ENCODE peak calls at places on chromosomes 11 and 22, in nine cellular contexts. D is gastrocnemius medialis; I is RCC 7860; F is HTR-8/SVneo; C is kidney tubule cell; H is mesothelial cell of epicardium; Z is psoas muscle; W is activated T-helper 9 cell treated with anti-CD3 and anti-CD28 coated beads, Interleukin-2, amount 50 U/mL, for 16 hours; R is NCI-H1105. V is an unnamed sample.

GRCh38 chr11:84564180-84564866 is 1062.8 kb downstream of the DLG2 start:
- DNase-seq in D (no peak), I (peak; percentile 84), F (peak; percentile 6), C (peak; percentile 89), H (peak; percentile 45), Z (peak; percentile 15), W (no peak), R (no peak), V (no peak)

GRCh38 chr11:118587952-118588351 is 15.7 kb downstream of the ARCN1 start:
- DNase-seq in D (no peak), I (no peak), F (no peak), C (no peak), H (no peak), Z (no peak), W (no peak), R (no peak), V (no peak)

GRCh38 chr11:64876835-64877341 is 1.5 kb downstream of the EHD1 start:
- DNase-seq in D (peak; percentile 77), I (peak; percentile 44), F (peak; percentile 38), C (peak; percentile 74), H (peak; percentile 67), Z (peak; percentile 49), W (no peak), R (no peak), V (no peak)

GRCh38 chr22:24430431-24431308 is 3.3 kb downstream of the ADORA2A start:
- DNase-seq in D (no peak), I (no peak), F (no peak), C (no peak), H (no peak), Z (no peak), W (no peak), R (no peak), V (no peak)

GRCh38 chr11:67691149-67691548 is 16.7 kb upstream of the ALDH3B2 start:
- DNase-seq in D (no peak), I (no peak), F (no peak), C (no peak), H (no peak), Z (no peak), W (no peak), R (no peak), V (no peak)

GRCh38 chr22:44658371-44658953 is 43.5 kb upstream of the PRR5 start:
- DNase-seq in D (peak; percentile 66), I (no peak), F (no peak), C (no peak), H (no peak), Z (peak; percentile 84), W (no peak), R (no peak), V (no peak)

GRCh38 chr11:45918331-45918941 is 759 bp upstream of the PEX16 start:
- DNase-seq in D (peak; percentile 81), I (peak; percentile 34), F (peak; percentile 90), C (peak; percentile 70), H (peak; percentile 71), Z (peak; percentile 85), W (peak; percentile 54), R (peak; percentile 88), V (peak; percentile 86)

GRCh38 chr11:37511425-37511933 is 913.4 kb upstream of the RAG2 start:
- DNase-seq in D (no peak), I (peak; percentile 11), F (no peak), C (peak; percentile 89), H (no peak), Z (no peak), W (no peak), R (no peak), V (no peak)

GRCh38 chr11:2445107-2445947 is 519 bp downstream of the KCNQ1 start:
- DNase-seq in D (no peak), I (no peak), F (no peak), C (no peak), H (no peak), Z (peak; percentile 15), W (no peak), R (peak; percentile 10), V (no peak)

GRCh38 chr22:49787861-49788260 is 39.8 kb downstream of the BRD1 start:
- DNase-seq in D (no peak), I (no peak), F (no peak), C (no peak), H (no peak), Z (no peak), W (no peak), R (no peak), V (no peak)

GRCh38 chr11:44621784-44622183 is 56.3 kb downstream of the CD82 start:
- DNase-seq in D (peak; percentile 8), I (no peak), F (no peak), C (no peak), H (no peak), Z (no peak), W (no peak), R (no peak), V (no peak)

GRCh38 chr11:58922475-58922874 is 16.8 kb upstream of the GLYATL1 start:
- DNase-seq in D (no peak), I (no peak), F (no peak), C (no peak), H (no peak), Z (no peak), W (no peak), R (no peak), V (no peak)

GRCh38 chr11:2579315-2580060 is 120.3 kb downstream of the KCNQ1OT1 start:
- DNase-seq in D (peak; percentile 6), I (no peak), F (no peak), C (no peak), H (peak; percentile 37), Z (peak; percentile 9), W (no peak), R (no peak), V (no peak)

GRCh38 chr11:117717485-117718314 is 79.3 kb downstream of the DSCAML1 start:
- DNase-seq in D (no peak), I (peak; percentile 34), F (no peak), C (peak; percentile 89), H (peak; percentile 48), Z (no peak), W (no peak), R (peak; percentile 65), V (peak; percentile 66)

GRCh38 chr11:8283510-8284272 is 20.0 kb upstream of the LMO1 start:
- DNase-seq in D (no peak), I (no peak), F (no peak), C (no peak), H (peak; percentile 62), Z (no peak), W (no peak), R (peak; percentile 94), V (peak; percentile 74)

GRCh38 chr22:31230155-31230870 is 18.2 kb downstream of the LIMK2 start:
- DNase-seq in D (peak; percentile 63), I (no peak), F (no peak), C (no peak), H (no peak), Z (no peak), W (no peak), R (no peak), V (no peak)

GRCh38 chr11:60786811-60787567 is 1.9 kb downstream of the MS4A10 start:
- DNase-seq in D (peak; percentile 56), I (peak; percentile 54), F (no peak), C (peak; percentile 82), H (no peak), Z (peak; percentile 74), W (no peak), R (no peak), V (no peak)

GRCh38 chr11:120306519-120307242 is 18.4 kb upstream of the TLCD5 start:
- DNase-seq in D (no peak), I (peak; percentile 71), F (peak; percentile 73), C (peak; percentile 91), H (no peak), Z (no peak), W (no peak), R (no peak), V (no peak)

GRCh38 chr22:39622881-39623367 is 52.4 kb downstream of the CACNA1I start:
- DNase-seq in D (peak; percentile 47), I (peak; percentile 10), F (peak; percentile 29), C (peak; percentile 27), H (peak; percentile 61), Z (peak; percentile 65), W (peak; percentile 54), R (no peak), V (peak; percentile 93)

GRCh38 chr11:78432956-78433355 is 15.3 kb upstream of the GAB2 start:
- DNase-seq in D (no peak), I (no peak), F (no peak), C (no peak), H (no peak), Z (no peak), W (no peak), R (no peak), V (no peak)

GRCh38 chr11:65207918-65208784 is 26.4 kb downstream of the CAPN1 start:
- DNase-seq in D (no peak), I (no peak), F (no peak), C (no peak), H (no peak), Z (no peak), W (no peak), R (no peak), V (no peak)